ENCODE peak calls at places on chromosomes 6 and 20, in six cellular contexts. D is HTR-8/SVneo; E is thyroid gland; X is activated CD4-positive, alpha-beta T cell treated with anti-CD3 and anti-CD28 coated beads, Interleukin-2, amount 50 U/mL, for 1 hour; J is endothelial cell; V is stimulated activated CD4-positive, alpha-beta T cell treated with anti-CD3 and anti-CD28 coated beads, Interleukin-4, amount 100 ng/mL, for 48 hours. O is an unnamed sample.

GRCh38 chr6:169340395-169340794 is 86.7 kb upstream of the THBS2 start:
- DNase-seq in E (no peak), D (peak), X (no peak), J (no peak), V (no peak), O (peak)

GRCh38 chr6:112990971-112991370 is 643.8 kb downstream of the RFPL4B start:
- DNase-seq in X (no peak), V (no peak), D (peak), E (no peak), J (no peak), O (no peak)

GRCh38 chr6:31574106-31575061 is 981 bp upstream of the TNF start:
- DNase-seq in X (no peak), E (no peak), J (no peak), D (no peak), V (no peak), O (no peak)

GRCh38 chr6:155328539-155329459 is 14.5 kb upstream of the TFB1M start:
- DNase-seq in J (no peak), V (no peak), X (no peak), E (no peak), D (no peak), O (peak)

GRCh38 chr6:170062209-170062903 is 228.5 kb downstream of the DLL1 start:
- DNase-seq in J (no peak), D (no peak), X (no peak), E (no peak), V (no peak), O (peak)

GRCh38 chr6:141562181-141562800 is 570.4 kb upstream of the GJE1 start:
- DNase-seq in X (peak), D (no peak), V (no peak), E (peak), J (peak), O (peak)

GRCh38 chr6:67558985-67559384 is 1076.1 kb upstream of the ADGRB3 start:
- DNase-seq in X (no peak), V (no peak), D (no peak), E (no peak), J (no peak), O (no peak)

GRCh38 chr6:28651161-28651560 is 125.5 kb downstream of the GPX5 start:
- DNase-seq in E (no peak), J (no peak), V (no peak), D (no peak), X (no peak), O (no peak)

GRCh38 chr20:36460648-36461599 is 80.4 kb upstream of the MYL9 start:
- DNase-seq in D (peak), V (peak), X (peak), J (peak), E (peak), O (peak)

GRCh38 chr6:100695445-100695844 is 185.7 kb downstream of the ASCC3 start:
- DNase-seq in E (no peak), X (no peak), V (no peak), J (no peak), D (no peak), O (no peak)

GRCh38 chr6:158008894-158009891 is 27.5 kb downstream of the SYNJ2 start:
- DNase-seq in V (no peak), J (no peak), X (peak), E (peak), D (no peak), O (peak)

GRCh38 chr6:74731921-74732320 is 473.9 kb downstream of the COL12A1 start:
- DNase-seq in E (no peak), J (no peak), X (no peak), V (no peak), D (no peak), O (no peak)

GRCh38 chr6:40395066-40395697 is 192.0 kb downstream of the LRFN2 start:
- DNase-seq in E (no peak), V (no peak), J (no peak), X (no peak), D (no peak), O (no peak)

GRCh38 chr6:69732045-69732444 is 64.8 kb downstream of the LMBRD1 start:
- DNase-seq in V (no peak), X (no peak), J (no peak), E (no peak), D (no peak), O (no peak)